ENCODE peak calls at places on chromosomes 16 and 17, in five cellular contexts. M, S, B, K and G are unnamed samples.

GRCh38 chr16:88306411-88306810 is 76.3 kb upstream of the ZNF469 start:
- DNase-seq in S (no peak), B (no peak), M (no peak), K (no peak), G (no peak)

GRCh38 chr17:46916211-46916610 is 6.7 kb upstream of the GOSR2 start:
- DNase-seq in B (no peak), K (no peak), M (no peak), S (no peak), G (no peak)

GRCh38 chr16:87844374-87844733 is 25.0 kb downstream of the SLC7A5 start:
- DNase-seq in S (no peak), M (no peak), B (no peak), K (no peak), G (no peak)

GRCh38 chr16:73671102-73671501 is 623.2 kb upstream of the ZFHX3 start:
- DNase-seq in K (no peak), M (no peak), B (no peak), S (no peak), G (no peak)

GRCh38 chr16:47084198-47084597 is 59.5 kb downstream of the NETO2 start:
- DNase-seq in K (no peak), S (no peak), M (no peak), B (no peak), G (no peak)

GRCh38 chr17:20095366-20096080 is 86.4 kb downstream of the SPECC1 start:
- DNase-seq in K (peak; percentile 22), M (no peak), S (peak; percentile 66), B (no peak), G (no peak)

GRCh38 chr16:89003831-89004208 is 26.8 kb upstream of the CBFA2T3 start:
- DNase-seq in K (no peak), B (no peak), S (no peak), M (no peak), G (no peak)

GRCh38 chr17:8212312-8213180 is 2.2 kb upstream of the AURKB start:
- DNase-seq in B (no peak), S (no peak), K (no peak), M (no peak), G (no peak)

GRCh38 chr16:58843675-58844074 is 109.6 kb upstream of the GOT2 start:
- DNase-seq in S (no peak), K (no peak), M (no peak), B (no peak), G (no peak)

GRCh38 chr17:78323821-78324390 is 36.0 kb downstream of the SOCS3 start:
- DNase-seq in K (no peak), S (no peak), M (no peak), B (no peak), G (no peak)

GRCh38 chr17:73343739-73344454 is 32.1 kb upstream of the CDC42EP4 start:
- DNase-seq in S (no peak), K (no peak), B (no peak), M (no peak), G (no peak)

GRCh38 chr16:48125888-48126287 is 29.9 kb downstream of the ABCC12 start:
- DNase-seq in K (no peak), B (no peak), M (no peak), S (no peak), G (no peak)

GRCh38 chr17:29929544-29930398 is at the start of gene SSH2:
- DNase-seq in S (peak; percentile 72), K (peak; percentile 94), M (peak; percentile 97), B (peak; percentile 89), G (peak; percentile 47)
- TF ChIP-seq POLR2A in S (peak; percentile 54), K (peak; percentile 73), M (no peak), B (no peak), G (peak; percentile 73)

GRCh38 chr16:84116720-84117481 is at the start of gene MBTPS1:
- DNase-seq in K (peak; percentile 99), M (peak; percentile 100), S (peak; percentile 97), B (peak; percentile 98), G (peak; percentile 89)
- TF ChIP-seq POLR2A in K (peak; percentile 74), M (no peak), S (peak; percentile 79), B (no peak), G (peak; percentile 54)

DNA sequence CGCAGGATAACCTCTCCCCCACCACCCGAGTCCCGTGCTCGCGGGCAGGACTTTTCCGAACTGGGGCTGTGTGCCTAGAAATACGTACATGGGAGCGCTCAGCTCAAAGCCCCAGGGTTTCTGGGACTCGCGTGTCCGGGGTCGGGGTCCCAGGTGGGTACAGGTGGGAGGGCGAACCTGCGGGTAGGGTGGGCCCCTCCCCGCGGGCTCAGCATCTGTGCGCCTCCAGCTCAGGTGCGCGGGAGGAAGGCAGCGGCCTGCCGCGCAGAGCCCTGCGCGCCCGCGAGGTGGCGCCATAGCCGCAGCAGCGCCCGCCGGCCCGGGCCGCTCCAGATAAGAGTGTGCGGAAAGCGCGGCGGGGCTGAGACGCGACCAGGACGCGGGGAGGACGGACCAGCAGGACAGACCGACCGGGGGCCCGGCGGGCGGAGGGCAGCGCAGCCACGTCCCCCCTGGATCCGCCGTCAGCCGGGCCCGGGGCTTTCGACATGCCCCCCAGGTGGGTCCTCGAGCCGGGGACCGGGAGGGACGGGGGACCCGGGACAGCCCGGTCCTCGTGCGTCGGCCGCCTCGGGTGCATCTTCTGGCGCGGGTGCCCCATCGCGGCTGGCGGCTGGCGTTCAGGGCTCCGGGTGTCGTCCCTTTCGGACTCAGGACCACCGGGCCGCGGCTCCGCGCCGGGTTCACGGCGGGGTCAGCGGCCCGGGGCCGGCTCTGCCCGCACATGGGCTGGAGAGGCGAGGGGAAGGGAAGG is at the start of gene HIC1:
- DNase-seq in M (peak; percentile 95), B (peak; percentile 86), S (peak; percentile 83), K (peak; percentile 77), G (no peak)
- TF ChIP-seq POLR2A in M (no peak), B (peak; percentile 66), S (peak; percentile 94), K (peak; percentile 74), G (peak; percentile 70)

DNA sequence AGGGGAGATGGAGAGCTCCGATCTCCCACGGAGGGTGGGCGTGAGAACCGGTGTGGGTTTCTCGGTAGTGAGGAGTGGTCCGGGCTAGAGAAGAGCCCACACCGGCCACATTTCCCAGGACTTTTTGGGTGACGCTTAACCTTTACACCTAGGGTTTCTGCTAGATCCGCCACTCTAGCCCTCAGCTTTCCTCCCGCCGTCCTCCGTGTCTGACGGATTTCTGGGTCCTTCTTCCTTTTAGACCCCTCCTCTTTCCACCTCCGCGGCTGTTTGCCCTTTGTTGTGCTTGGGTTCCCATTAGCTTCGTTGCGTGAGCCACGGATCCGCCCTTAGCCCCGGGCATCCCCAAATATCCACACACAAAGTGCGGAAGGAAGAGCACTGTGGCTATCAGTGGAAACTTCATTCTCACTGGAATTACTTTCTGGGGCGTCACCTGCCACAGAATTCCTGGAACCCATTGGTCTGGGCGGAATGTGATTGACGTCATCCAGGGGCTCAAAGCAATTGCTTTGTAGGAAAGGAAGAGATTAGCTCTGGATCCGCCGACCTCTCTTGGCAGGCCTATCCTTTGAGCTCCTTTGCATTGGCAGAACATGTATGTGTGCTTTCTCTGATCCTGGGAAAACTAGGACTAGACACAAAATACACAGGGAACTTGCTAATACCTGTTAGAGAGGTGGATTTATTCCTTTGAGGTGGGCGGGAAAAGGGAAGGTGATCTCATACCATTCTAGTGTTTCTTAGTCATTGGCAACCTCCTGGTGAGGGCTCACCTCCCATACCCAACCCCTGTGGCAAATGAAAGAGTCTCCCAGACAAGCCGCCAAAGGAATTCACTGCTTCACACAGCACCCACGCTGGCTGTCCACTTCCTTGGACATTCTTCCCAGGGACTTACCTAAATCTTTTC is 654 bp downstream of the TNFAIP1 start:
- DNase-seq in B (peak; percentile 86), K (peak; percentile 64), M (peak; percentile 87), S (peak; percentile 61), G (no peak)
- TF ChIP-seq POLR2A in B (no peak), K (no peak), M (no peak), S (no peak), G (no peak)

GRCh38 chr16:82152641-82153094 is 17.4 kb downstream of the MPHOSPH6 start:
- DNase-seq in S (peak; percentile 40), B (no peak), M (no peak), K (peak; percentile 60), G (no peak)

GRCh38 chr16:82160226-82160625 is 9.8 kb downstream of the MPHOSPH6 start:
- DNase-seq in M (no peak), S (no peak), K (no peak), B (no peak), G (no peak)

GRCh38 chr16:82152192-82152591 is 17.8 kb downstream of the MPHOSPH6 start:
- DNase-seq in M (no peak), S (no peak), B (no peak), K (no peak), G (no peak)

GRCh38 chr16:82156761-82157654 is 13.0 kb downstream of the MPHOSPH6 start:
- DNase-seq in M (no peak), S (no peak), K (no peak), B (no peak), G (no peak)

GRCh38 chr16:82157836-82158235 is 12.2 kb downstream of the MPHOSPH6 start:
- DNase-seq in B (no peak), S (no peak), M (no peak), K (no peak), G (no peak)
- TF ChIP-seq POLR2A in B (no peak), S (no peak), M (no peak), K (no peak), G (no peak)

GRCh38 chr17:34645636-34646035 is 66.3 kb downstream of the TMEM132E start:
- DNase-seq in M (peak; percentile 30), K (no peak), S (no peak), B (no peak), G (no peak)

GRCh38 chr17:34644941-34645550 is 65.7 kb downstream of the TMEM132E start:
- DNase-seq in S (no peak), K (no peak), B (no peak), M (peak; percentile 34), G (no peak)

GRCh38 chr17:34651267-34651955 is 72.0 kb downstream of the TMEM132E start:
- DNase-seq in B (no peak), M (peak; percentile 42), K (no peak), S (no peak), G (no peak)

GRCh38 chr17:34650361-34650760 is 71.0 kb downstream of the TMEM132E start:
- DNase-seq in M (no peak), K (no peak), B (no peak), S (no peak), G (no peak)

DNA sequence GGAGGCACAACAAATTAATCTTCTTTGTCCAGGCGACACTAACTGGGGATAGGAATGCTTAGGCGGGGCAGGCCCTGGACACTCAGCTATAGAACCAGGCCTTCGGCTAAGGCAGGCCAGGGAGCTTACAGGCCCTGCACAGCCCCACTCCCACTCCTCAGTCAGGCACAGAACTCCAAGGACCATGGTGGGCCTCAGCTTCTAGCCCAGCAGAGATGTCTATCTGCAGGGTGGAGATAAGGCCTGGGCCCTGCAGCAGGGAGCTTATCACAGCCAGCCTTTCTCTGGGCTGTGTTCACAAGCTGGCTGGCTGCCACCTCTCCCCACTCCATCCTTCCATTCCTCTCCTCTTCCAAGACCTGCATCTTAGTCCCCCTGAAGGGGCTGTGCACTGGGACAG is 68.1 kb downstream of the TMEM132E start:
- DNase-seq in K (no peak), B (no peak), M (no peak), S (no peak), G (no peak)
- TF ChIP-seq POLR2A in K (no peak), B (no peak), M (no peak), S (no peak), G (no peak)

GRCh38 chr16:56657555-56658430 is at the start of gene MT1F:
- DNase-seq in K (peak; percentile 96), B (peak; percentile 90), M (peak; percentile 91), S (peak; percentile 55), G (no peak)
- TF ChIP-seq POLR2A in K (peak; percentile 61), B (no peak), M (no peak), S (no peak), G (no peak)